ENCODE peak calls at places on chromosomes 6 and 20, in six cellular contexts. O, G, Y, K, T and B are unnamed samples.

GRCh38 chr6:11248974-11249761 is 16.7 kb upstream of the NEDD9 start:
- DNase-seq in O (no peak), G (no peak), Y (no peak), K (no peak), T (no peak), B (no peak)

GRCh38 chr20:21103582-21104465 is 2.3 kb downstream of the LINC00237 start:
- DNase-seq in O (no peak), G (no peak), Y (no peak), K (no peak), T (no peak), B (no peak)

GRCh38 chr6:52352239-52353008 is 9.5 kb upstream of the PAQR8 start:
- DNase-seq in O (no peak), G (no peak), Y (no peak), K (peak; percentile 74), T (peak; percentile 92), B (peak; percentile 86)

GRCh38 chr6:39209908-39210307 is 19.4 kb downstream of the KCNK5 start:
- DNase-seq in O (no peak), G (no peak), Y (no peak), K (no peak), T (no peak), B (no peak)

GRCh38 chr20:4369798-4370124 is 351.9 kb upstream of the PRND start:
- DNase-seq in O (no peak), G (no peak), Y (no peak), K (no peak), T (no peak), B (peak; percentile 73)

GRCh38 chr6:105136433-105137350 is 43.1 kb downstream of the POPDC3 start:
- DNase-seq in O (peak; percentile 57), G (peak; percentile 58), Y (no peak), K (peak; percentile 29), T (peak; percentile 65), B (peak; percentile 56)

GRCh38 chr20:63322923-63323253 is 29.9 kb downstream of the COL20A1 start:
- DNase-seq in O (no peak), G (no peak), Y (no peak), K (no peak), T (no peak), B (no peak)

GRCh38 chr6:42113929-42114636 is 28.3 kb downstream of the C6orf132 start:
- DNase-seq in O (no peak), G (no peak), Y (no peak), K (peak; percentile 95), T (peak; percentile 53), B (no peak)

GRCh38 chr6:161694995-161695394 is 421.1 kb upstream of the AGPAT4 start:
- DNase-seq in O (no peak), G (no peak), Y (no peak), K (peak; percentile 14), T (peak; percentile 24), B (peak; percentile 38)

GRCh38 chr6:148723484-148723883 is 23.3 kb upstream of the UST start:
- DNase-seq in O (no peak), G (no peak), Y (no peak), K (no peak), T (peak; percentile 87), B (no peak)

GRCh38 chr20:7723284-7723683 is 217.0 kb downstream of the HAO1 start:
- DNase-seq in O (no peak), G (no peak), Y (no peak), K (no peak), T (peak; percentile 22), B (peak; percentile 36)

GRCh38 chr20:32484221-32485125 is 100.7 kb downstream of the NOL4L start:
- DNase-seq in O (no peak), G (peak; percentile 50), Y (peak; percentile 34), K (peak; percentile 29), T (no peak), B (peak; percentile 55)

GRCh38 chr20:44131704-44132103 is 55.3 kb downstream of the JPH2 start:
- DNase-seq in O (no peak), G (no peak), Y (no peak), K (no peak), T (no peak), B (no peak)

GRCh38 chr6:167858086-167858591 is 31.4 kb downstream of the AFDN start:
- DNase-seq in O (no peak), G (no peak), Y (no peak), K (no peak), T (peak; percentile 87), B (no peak)

GRCh38 chr20:50366270-50367103 is 143.7 kb upstream of the PTPN1 start:
- DNase-seq in O (no peak), G (no peak), Y (peak; percentile 17), K (peak; percentile 98), T (peak; percentile 56), B (peak; percentile 96)

GRCh38 chr20:17651761-17652388 is 30.2 kb downstream of the RRBP1 start:
- DNase-seq in O (no peak), G (no peak), Y (no peak), K (no peak), T (no peak), B (no peak)

GRCh38 chr6:30364591-30364990 is 19.6 kb downstream of the RPP21 start:
- DNase-seq in O (no peak), G (no peak), Y (no peak), K (no peak), T (no peak), B (no peak)

GRCh38 chr6:26445934-26446667 is 5.8 kb downstream of the BTN3A3 start:
- DNase-seq in O (no peak), G (no peak), Y (no peak), K (no peak), T (no peak), B (no peak)

GRCh38 chr6:51027283-51028065 is 208.8 kb downstream of the TFAP2B start:
- DNase-seq in O (no peak), G (no peak), Y (no peak), K (no peak), T (no peak), B (no peak)

GRCh38 chr6:142827356-142827755 is 117.6 kb downstream of the HIVEP2 start:
- DNase-seq in O (no peak), G (no peak), Y (no peak), K (peak; percentile 98), T (no peak), B (peak; percentile 97)

GRCh38 chr6:42532038-42532669 is 31.7 kb upstream of the UBR2 start:
- DNase-seq in O (no peak), G (no peak), Y (no peak), K (peak; percentile 69), T (peak; percentile 66), B (peak; percentile 74)

GRCh38 chr6:42726485-42727083 is 4.2 kb upstream of the PRPH2 start:
- DNase-seq in O (peak; percentile 26), G (peak; percentile 33), Y (peak; percentile 51), K (peak; percentile 89), T (peak; percentile 89), B (peak; percentile 92)

GRCh38 chr6:119493980-119494379 is 144.4 kb upstream of the MAN1A1 start:
- DNase-seq in O (no peak), G (no peak), Y (no peak), K (peak; percentile 37), T (no peak), B (no peak)

GRCh38 chr20:34163316-34163715 is 51.3 kb upstream of the EIF2S2 start:
- DNase-seq in O (no peak), G (no peak), Y (no peak), K (no peak), T (no peak), B (peak; percentile 51)